ENCODE peak calls at places on chromosomes 1 and 21, in five cellular contexts. K is pancreas, I is choroid plexus epithelial cell, Y is OCI-LY7, S is transverse colon. A is an unnamed sample.

GRCh38 chr1:43883321-43883720 is 50.3 kb upstream of the ARTN start:
- DNase-seq in S (peak), Y (no peak), K (no peak), I (no peak), A (no peak)

GRCh38 chr1:111323231-111323630 is 32.6 kb downstream of the CHIA start:
- DNase-seq in K (no peak), Y (no peak), I (no peak), S (no peak), A (no peak)

GRCh38 chr1:66003690-66004089 is 211.0 kb downstream of the PDE4B start:
- DNase-seq in S (no peak), I (no peak), Y (no peak), K (no peak), A (no peak)

GRCh38 chr1:15186846-15187151 is 33.3 kb downstream of the TMEM51 start:
- DNase-seq in Y (no peak), K (no peak), S (no peak), I (no peak), A (no peak)

GRCh38 chr1:76279387-76279748 is 204.8 kb downstream of the ST6GALNAC3 start:
- DNase-seq in I (no peak), Y (no peak), S (no peak), K (no peak), A (no peak)

GRCh38 chr1:109531205-109531779 is 8.4 kb upstream of the GPR61 start:
- DNase-seq in S (no peak), K (no peak), Y (no peak), I (no peak), A (no peak)

GRCh38 chr1:60935599-60935990 is 146.8 kb upstream of the NFIA start:
- DNase-seq in K (no peak), Y (no peak), S (no peak), I (no peak), A (no peak)

GRCh38 chr1:235073331-235073967 is 55.2 kb downstream of the TOMM20 start:
- DNase-seq in K (peak), S (peak), I (no peak), Y (no peak), A (no peak)

GRCh38 chr1:211648980-211649934 is 26.2 kb downstream of the NEK2 start:
- DNase-seq in I (peak), K (peak), Y (peak), S (peak), A (no peak)

GRCh38 chr1:89724369-89725015 is 91.6 kb downstream of the LRRC8C start:
- DNase-seq in Y (peak), I (peak), K (no peak), S (peak), A (peak)

GRCh38 chr1:183804916-183805734 is at the start of gene RGL1:
- DNase-seq in K (peak), S (peak), Y (no peak), I (peak), A (no peak)

GRCh38 chr21:31630062-31630711 is 29.3 kb upstream of the SOD1 start:
- DNase-seq in S (no peak), I (peak), Y (no peak), K (peak), A (no peak)

GRCh38 chr1:247487057-247487456 is 29.2 kb upstream of the OR2B11 start:
- DNase-seq in S (peak), I (peak), K (no peak), Y (peak), A (no peak)

GRCh38 chr1:86245566-86246190 is 89.1 kb upstream of the COL24A1 start:
- DNase-seq in I (no peak), S (no peak), Y (no peak), K (no peak), A (no peak)

GRCh38 chr1:53622531-53622930 is 116.4 kb downstream of the GLIS1 start:
- DNase-seq in K (no peak), Y (no peak), I (no peak), S (no peak), A (no peak)

GRCh38 chr1:224697888-224698450 is 81.9 kb downstream of the CNIH3 start:
- DNase-seq in I (no peak), Y (no peak), K (no peak), S (no peak), A (no peak)

GRCh38 chr1:40742363-40743061 is 41.1 kb upstream of the KCNQ4 start:
- DNase-seq in S (no peak), Y (no peak), I (no peak), K (no peak), A (no peak)

GRCh38 chr1:94590203-94591137 is 48.9 kb upstream of the F3 start:
- DNase-seq in S (no peak), I (peak), K (no peak), Y (no peak), A (no peak)

GRCh38 chr1:96596226-96596625 is 125.4 kb upstream of the PTBP2 start:
- DNase-seq in Y (peak), K (no peak), I (peak), S (no peak), A (no peak)

GRCh38 chr1:222009105-222009730 is 267.3 kb upstream of the DUSP10 start:
- DNase-seq in I (peak), Y (peak), K (no peak), S (no peak), A (no peak)

GRCh38 chr1:184693011-184693410 is 61.6 kb downstream of the EDEM3 start:
- DNase-seq in S (no peak), I (no peak), K (no peak), Y (no peak), A (no peak)

GRCh38 chr21:45935628-45936027 is 45.9 kb upstream of the COL6A1 start:
- DNase-seq in K (no peak), Y (no peak), I (peak), S (no peak), A (no peak)

GRCh38 chr1:156773607-156774006 is 6.3 kb downstream of the PRCC start:
- DNase-seq in I (no peak), K (no peak), S (no peak), Y (no peak), A (no peak)

GRCh38 chr21:45655071-45655470 is 11.5 kb downstream of the PCBP3 start:
- DNase-seq in Y (no peak), K (no peak), I (peak), S (no peak), A (no peak)

GRCh38 chr1:98005326-98006010 is 84.6 kb upstream of the DPYD start:
- DNase-seq in I (peak), K (no peak), S (no peak), Y (no peak), A (no peak)

GRCh38 chr1:244757091-244757939 is 78.1 kb upstream of the COX20 start:
- DNase-seq in I (peak), S (no peak), K (no peak), Y (no peak), A (no peak)

GRCh38 chr1:119286587-119287181 is 81.9 kb upstream of the HAO2 start:
- DNase-seq in Y (peak), I (peak), K (no peak), S (peak), A (peak)

GRCh38 chr21:41362605-41363369 is 960 bp downstream of the MX2 start:
- DNase-seq in I (no peak), S (no peak), Y (no peak), K (no peak), A (no peak)

GRCh38 chr1:101371259-101371658 is 134.4 kb downstream of the S1PR1 start:
- DNase-seq in I (peak), K (no peak), S (no peak), Y (no peak), A (peak)

GRCh38 chr21:45982758-45983731 is 1.5 kb downstream of the COL6A1 start:
- DNase-seq in Y (no peak), I (no peak), S (peak), K (no peak), A (no peak)

GRCh38 chr1:224431726-224432125 is 2.9 kb downstream of the WDR26 start:
- DNase-seq in K (no peak), S (no peak), Y (no peak), I (no peak), A (no peak)

GRCh38 chr1:50968884-50969610 is 998 bp upstream of the CDKN2C start:
- DNase-seq in S (peak), K (peak), I (peak), Y (peak), A (no peak)

GRCh38 chr1:237763137-237763536 is 127.6 kb downstream of the ZP4 start:
- DNase-seq in Y (no peak), S (no peak), I (no peak), K (no peak), A (no peak)

GRCh38 chr1:45339694-45340558 is at the start of the genes MUTYH and TOE1:
- DNase-seq in I (peak), S (peak), K (peak), Y (peak), A (peak)
- TF ChIP-seq CTCF in I (no peak), S (no peak), K (no peak), Y (no peak), A (no peak)

DNA sequence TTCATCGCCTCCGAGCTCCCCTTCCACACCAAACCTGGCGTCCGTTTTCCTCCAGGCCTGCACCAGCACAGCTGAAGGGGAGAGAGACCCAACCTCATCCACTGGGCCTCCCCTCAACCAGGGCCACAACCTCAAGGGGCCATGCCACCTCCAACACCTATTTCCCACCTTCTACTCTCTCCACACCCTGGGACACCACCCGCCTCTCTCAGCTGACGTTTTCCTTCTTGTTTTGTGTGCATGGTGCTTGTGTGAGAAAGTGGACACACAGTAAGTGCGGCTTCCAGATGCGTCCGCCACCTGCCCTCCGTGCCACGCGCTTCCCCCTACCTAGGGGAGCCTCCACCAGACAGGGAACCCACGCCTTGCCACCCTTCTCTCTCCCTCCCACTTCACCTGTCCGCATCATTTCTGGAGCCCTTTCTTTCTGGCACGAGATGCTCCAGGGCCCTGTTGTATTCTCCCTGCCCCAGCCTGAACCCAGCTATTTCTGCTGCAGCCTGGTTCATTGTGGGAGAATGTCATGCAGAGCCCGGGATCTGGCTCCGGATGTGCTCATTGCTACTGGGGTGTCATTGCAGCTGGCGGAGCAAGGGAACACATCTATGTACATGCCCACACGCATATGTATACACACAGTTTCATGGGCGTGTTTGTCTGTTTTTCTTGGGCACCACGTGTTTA is 1.3 kb upstream of the GNB1 start:
- DNase-seq in Y (peak), I (no peak), S (no peak), K (peak), A (no peak)
- H3K4me3 ChIP-seq in Y (peak), I (peak), S (peak), K (peak), A (peak)

GRCh38 chr1:1846386-1846918 is 44.4 kb downstream of the GNB1 start:
- DNase-seq in Y (no peak), I (no peak), S (no peak), K (no peak), A (no peak)

GRCh38 chr1:1842360-1843146 is 48.3 kb downstream of the GNB1 start:
- DNase-seq in I (no peak), S (peak), K (no peak), Y (peak), A (no peak)

GRCh38 chr1:1836119-1836518 is 54.8 kb downstream of the GNB1 start:
- DNase-seq in Y (no peak), K (no peak), S (no peak), I (no peak), A (no peak)

GRCh38 chr1:1839311-1839965 is 51.4 kb downstream of the GNB1 start:
- DNase-seq in K (no peak), S (no peak), I (no peak), Y (no peak), A (no peak)

DNA sequence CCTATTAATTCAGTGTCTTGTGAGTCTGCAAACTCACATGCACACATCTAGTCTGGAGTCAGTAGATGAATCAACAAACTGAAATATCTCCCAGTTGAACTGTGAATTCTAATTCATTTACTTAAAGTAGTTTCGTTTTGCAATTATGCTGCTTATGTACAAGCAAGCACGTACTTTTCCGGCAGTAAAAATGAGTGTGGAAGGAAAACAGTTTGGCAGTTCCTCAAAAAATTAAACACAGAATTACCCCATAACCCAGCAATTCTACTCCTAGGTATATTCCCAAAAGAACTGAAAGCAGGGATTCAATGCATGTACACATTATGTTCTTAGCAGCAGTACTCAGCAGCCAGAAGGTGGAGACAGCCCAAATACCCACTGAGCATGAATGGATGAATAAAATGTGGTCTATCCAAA is 49.3 kb downstream of the GNB1 start:
- DNase-seq in K (no peak), I (peak), S (no peak), Y (peak), A (no peak)
- TF ChIP-seq CTCF in K (no peak), I (peak), S (no peak), Y (peak), A (peak)

GRCh38 chr1:155130272-155131006 is 2.8 kb downstream of the EFNA1 start:
- DNase-seq in S (no peak), K (peak), Y (no peak), I (no peak), A (no peak)
- H3K4me3 ChIP-seq in S (peak), K (peak), Y (no peak), I (no peak), A (no peak)

DNA sequence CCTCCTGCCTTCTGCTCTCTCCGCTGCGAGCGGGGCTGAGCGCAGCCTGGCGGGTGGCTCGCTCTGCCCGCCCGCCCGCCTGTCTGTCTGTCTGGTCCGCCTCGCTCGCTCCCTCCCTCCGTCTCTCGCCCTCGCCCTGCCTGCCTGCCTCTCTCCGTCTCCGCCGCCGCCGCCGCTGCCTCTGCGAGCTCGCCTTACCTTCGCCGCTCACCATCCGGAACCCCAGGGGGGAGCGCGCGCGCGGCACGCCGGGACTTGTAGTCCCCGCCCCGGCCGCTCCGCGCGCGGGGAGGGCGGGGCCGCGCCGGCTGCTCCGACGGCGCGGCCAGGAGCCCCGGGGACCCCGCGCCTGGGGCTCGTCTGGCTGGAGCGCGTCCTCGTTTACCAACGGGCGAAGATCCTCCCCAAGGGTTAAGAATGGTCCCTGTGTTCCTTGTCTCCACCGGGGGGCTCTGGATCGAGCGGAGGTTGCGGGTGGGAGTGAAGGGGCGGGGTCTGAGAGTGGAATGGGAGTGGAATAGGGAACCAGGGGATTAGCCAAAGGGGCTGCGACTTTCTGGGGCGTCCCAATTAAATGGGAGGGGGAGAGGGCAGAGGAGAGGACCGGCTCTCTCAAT is at the start of gene AHDC1:
- DNase-seq in K (peak), Y (peak), I (peak), S (peak), A (no peak)
- TF ChIP-seq CTCF in K (no peak), Y (no peak), I (no peak), S (peak), A (no peak)

GRCh38 chr1:47223921-47224675 is 7.9 kb downstream of the TAL1 start:
- DNase-seq in Y (no peak), I (no peak), S (no peak), K (no peak), A (no peak)

GRCh38 chr1:47225430-47226100 is 6.5 kb downstream of the TAL1 start:
- DNase-seq in Y (no peak), S (no peak), I (no peak), K (no peak), A (no peak)

GRCh38 chr1:47224676-47225399 is 7.2 kb downstream of the TAL1 start:
- DNase-seq in I (no peak), Y (no peak), K (no peak), S (no peak), A (no peak)

GRCh38 chr1:47227370-47228232 is 4.4 kb downstream of the TAL1 start:
- DNase-seq in K (no peak), I (no peak), S (no peak), Y (no peak), A (no peak)

GRCh38 chr1:47226121-47226977 is 5.7 kb downstream of the TAL1 start:
- DNase-seq in Y (no peak), S (no peak), I (no peak), K (no peak), A (no peak)
- H3K4me3 ChIP-seq in Y (no peak), S (no peak), I (no peak), K (no peak), A (no peak)